ENCODE peak calls at places on chromosomes 11 and 22, in eight cellular contexts. Q is epithelial cell of esophagus; T is body of pancreas; P is B cell; U is A549; V is omental fat pad; Z is CD4-positive, alpha-beta T cell; G is IMR-90. B is an unnamed sample.

GRCh38 chr22:19921544-19922081 is 20.0 kb upstream of the COMT start:
- DNase-seq in U (no peak), T (no peak), V (no peak), Z (no peak), P (no peak), G (no peak), Q (no peak), B (no peak)

GRCh38 chr11:60985991-60986915 is 14.8 kb downstream of the CD6 start:
- DNase-seq in Z (peak), V (no peak), G (peak), P (peak), Q (peak), U (peak), T (peak), B (no peak)

GRCh38 chr22:46673677-46674236 is 53.6 kb downstream of the GRAMD4 start:
- DNase-seq in Q (no peak), V (no peak), G (no peak), U (no peak), P (no peak), T (no peak), Z (no peak), B (no peak)

GRCh38 chr11:47466701-47467250 is 17.8 kb upstream of the RAPSN start:
- DNase-seq in U (no peak), Q (no peak), G (no peak), V (no peak), Z (no peak), P (no peak), T (peak), B (no peak)

GRCh38 chr11:45665206-45665932 is at the start of gene CHST1:
- DNase-seq in V (no peak), Z (no peak), T (peak), P (no peak), G (no peak), U (peak), Q (peak), B (peak)

GRCh38 chr11:12118940-12119339 is 8.6 kb downstream of the MICAL2 start:
- DNase-seq in Q (no peak), V (no peak), T (no peak), P (no peak), Z (no peak), U (no peak), G (peak), B (no peak)

GRCh38 chr11:61961570-61962212 is 5.7 kb downstream of the FTH1 start:
- DNase-seq in V (no peak), Q (no peak), U (peak), Z (no peak), T (peak), P (no peak), G (no peak), B (no peak)

GRCh38 chr11:16789061-16789415 is 50.6 kb downstream of the C11orf58 start:
- DNase-seq in G (no peak), Z (no peak), P (no peak), Q (no peak), T (no peak), V (no peak), U (no peak), B (no peak)

GRCh38 chr22:31879585-31879984 is 64.8 kb upstream of the YWHAH start:
- DNase-seq in P (no peak), Z (no peak), T (no peak), G (no peak), Q (no peak), U (no peak), V (no peak), B (no peak)

GRCh38 chr11:46348986-46349401 is 1.7 kb downstream of the DGKZ start:
- DNase-seq in Q (no peak), Z (peak), P (no peak), G (no peak), T (no peak), U (no peak), V (no peak), B (no peak)

GRCh38 chr11:86809561-86809960 is 9.2 kb downstream of the PRSS23 start:
- DNase-seq in G (no peak), U (no peak), V (no peak), Q (no peak), T (no peak), Z (no peak), P (no peak), B (no peak)

GRCh38 chr11:82842019-82842418 is 58.2 kb downstream of the PRCP start:
- DNase-seq in P (no peak), V (no peak), U (no peak), G (no peak), Q (no peak), Z (no peak), T (no peak), B (no peak)

GRCh38 chr22:20419664-20419951 is 18.0 kb downstream of the SCARF2 start:
- DNase-seq in T (no peak), Q (no peak), V (no peak), U (no peak), Z (no peak), P (no peak), G (no peak), B (no peak)

GRCh38 chr11:86575208-86575855 is 97.1 kb downstream of the ME3 start:
- DNase-seq in U (no peak), T (no peak), P (no peak), Z (no peak), Q (peak), G (peak), V (no peak), B (no peak)

GRCh38 chr22:47047321-47048122 is 285.1 kb downstream of the TBC1D22A start:
- DNase-seq in Q (no peak), U (no peak), G (no peak), T (no peak), V (no peak), P (no peak), Z (no peak), B (no peak)

GRCh38 chr22:29330753-29331152 is 15.3 kb upstream of the RASL10A start:
- DNase-seq in Z (no peak), U (no peak), G (peak), T (peak), P (no peak), V (no peak), Q (no peak), B (no peak)

GRCh38 chr22:29157759-29158535 is 47.7 kb upstream of the EMID1 start:
- DNase-seq in Q (no peak), G (no peak), U (peak), T (no peak), Z (no peak), V (no peak), P (no peak), B (no peak)

GRCh38 chr22:37563153-37564081 is 3.1 kb downstream of the CDC42EP1 start:
- DNase-seq in U (peak), P (no peak), G (peak), Z (no peak), T (peak), Q (peak), V (peak), B (no peak)

GRCh38 chr11:131370901-131371790 is 731 bp downstream of the NTM start:
- DNase-seq in T (no peak), Q (no peak), Z (no peak), G (no peak), P (no peak), V (no peak), U (no peak), B (no peak)

GRCh38 chr11:112226062-112226921 is at the start of gene PTS:
- DNase-seq in T (peak), U (peak), Z (peak), V (peak), P (peak), Q (peak), G (peak), B (peak)

DNA sequence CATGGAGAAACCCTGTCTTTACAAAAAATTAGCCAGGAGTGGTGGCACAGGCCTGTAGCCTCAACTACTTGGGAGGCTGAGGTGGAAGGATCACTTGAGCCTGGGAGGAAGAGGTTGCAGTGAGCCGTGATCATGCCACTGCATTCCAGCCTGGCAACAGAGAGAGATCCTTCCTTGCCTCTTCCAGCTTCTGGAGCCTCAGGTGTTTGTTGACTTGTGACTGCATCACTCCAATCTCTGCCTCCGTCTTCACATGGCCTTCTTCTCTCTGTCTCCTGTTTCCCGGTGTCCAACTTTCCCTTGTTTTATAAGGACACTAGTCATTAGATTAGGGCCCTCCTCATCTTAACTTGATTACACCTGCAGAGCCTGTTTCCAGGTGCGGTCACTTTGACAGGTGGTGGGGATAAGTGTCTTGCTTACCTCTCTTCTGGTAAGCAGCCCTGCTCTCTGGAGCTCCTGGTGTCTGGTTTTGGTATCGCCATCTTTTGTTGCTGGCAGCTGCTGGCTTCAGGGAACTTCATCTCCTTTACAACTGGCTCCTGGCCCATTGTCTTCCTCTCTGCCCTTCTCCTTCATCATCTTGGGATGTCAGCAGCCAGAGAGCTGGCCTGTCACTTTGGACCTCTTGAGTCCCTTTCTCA is 8.2 kb upstream of the USP2 start:
- DNase-seq in U (no peak), G (no peak), Z (no peak), T (no peak), P (peak), V (no peak), Q (peak), B (no peak)
- TF ChIP-seq CTCF in U (no peak), G (peak), Z (peak), T (peak), P (peak), V (no peak), Q (peak), B (no peak)

GRCh38 chr11:69892237-69892985 is 73.2 kb upstream of the FGF3 start:
- DNase-seq in Q (no peak), P (no peak), G (no peak), U (peak), Z (no peak), V (no peak), T (no peak), B (no peak)

GRCh38 chr11:69889400-69890372 is 70.5 kb upstream of the FGF3 start:
- DNase-seq in G (no peak), Q (no peak), V (no peak), P (no peak), T (no peak), U (no peak), Z (no peak), B (no peak)

GRCh38 chr11:69891421-69892236 is 72.4 kb upstream of the FGF3 start:
- DNase-seq in G (peak), U (no peak), Z (no peak), Q (no peak), T (no peak), P (no peak), V (no peak), B (no peak)

GRCh38 chr11:69888671-69889076 is 69.5 kb upstream of the FGF3 start:
- DNase-seq in T (peak), Q (peak), U (peak), G (peak), V (peak), P (peak), Z (peak), B (peak)

GRCh38 chr11:69890476-69890875 is 71.3 kb upstream of the FGF3 start:
- DNase-seq in Q (no peak), P (no peak), T (no peak), Z (no peak), G (no peak), V (no peak), U (no peak), B (no peak)
- TF ChIP-seq CTCF in Q (no peak), P (no peak), T (no peak), Z (no peak), G (no peak), V (no peak), U (no peak), B (no peak)

GRCh38 chr11:20337526-20338154 is 25.9 kb upstream of the HTATIP2 start:
- DNase-seq in Q (peak), U (peak), P (no peak), T (no peak), Z (no peak), V (no peak), G (peak), B (no peak)
- TF ChIP-seq CTCF in Q (peak), U (peak), P (no peak), T (peak), Z (peak), V (no peak), G (peak), B (peak)

GRCh38 chr11:122578168-122578825 is 77.2 kb upstream of the UBASH3B start:
- DNase-seq in Z (no peak), V (no peak), Q (no peak), P (no peak), G (no peak), U (peak), T (no peak), B (no peak)
- TF ChIP-seq CTCF in Z (no peak), V (no peak), Q (no peak), P (no peak), G (peak), U (no peak), T (no peak), B (no peak)

GRCh38 chr11:123562829-123563228 is 91.6 kb downstream of the SCN3B start:
- DNase-seq in Q (no peak), Z (no peak), G (no peak), P (no peak), U (no peak), V (no peak), T (no peak), B (no peak)

GRCh38 chr11:123559418-123559817 is 95.0 kb downstream of the SCN3B start:
- DNase-seq in U (no peak), G (peak), Q (no peak), Z (no peak), V (no peak), T (no peak), P (no peak), B (no peak)

GRCh38 chr11:123562166-123562565 is 92.3 kb downstream of the SCN3B start:
- DNase-seq in U (no peak), T (peak), V (no peak), Z (no peak), G (no peak), Q (no peak), P (no peak), B (no peak)

GRCh38 chr11:123560001-123560400 is 94.4 kb downstream of the SCN3B start:
- DNase-seq in V (no peak), U (no peak), Z (no peak), T (peak), G (peak), P (peak), Q (peak), B (no peak)

GRCh38 chr11:123561046-123561781 is 93.2 kb downstream of the SCN3B start:
- DNase-seq in Z (no peak), Q (peak), T (peak), G (peak), P (no peak), U (no peak), V (no peak), B (peak)
- TF ChIP-seq CTCF in Z (no peak), Q (peak), T (peak), G (peak), P (no peak), U (no peak), V (no peak), B (no peak)

DNA sequence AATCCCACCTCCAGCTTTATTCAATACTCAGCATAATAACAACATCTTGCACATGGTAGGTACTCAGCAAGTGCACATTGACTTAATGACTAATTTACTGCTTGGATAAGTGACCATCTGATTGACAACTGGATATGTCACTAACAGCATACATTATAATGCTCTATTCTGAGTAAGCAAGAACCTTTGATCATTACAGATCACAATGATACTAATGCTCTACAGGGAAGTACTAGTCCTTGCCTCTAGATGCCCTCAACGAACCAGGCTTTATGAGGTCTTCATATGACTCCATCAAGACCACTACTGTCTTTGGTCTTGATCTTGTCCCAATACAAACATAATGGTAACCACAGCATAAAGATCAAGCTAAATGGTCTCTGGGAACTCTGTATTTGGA is 167.6 kb upstream of the MTMR2 start:
- DNase-seq in U (peak), Z (no peak), Q (no peak), G (peak), P (peak), V (no peak), T (no peak), B (no peak)
- TF ChIP-seq CTCF in U (peak), Z (peak), Q (no peak), G (peak), P (peak), V (no peak), T (no peak), B (no peak)

GRCh38 chr11:67576742-67577475 is 6.7 kb upstream of the GSTP1 start:
- DNase-seq in G (no peak), P (no peak), U (no peak), Z (no peak), T (no peak), Q (no peak), V (no peak), B (no peak)
- TF ChIP-seq CTCF in G (no peak), P (no peak), U (no peak), Z (no peak), T (no peak), Q (peak), V (no peak), B (no peak)

DNA sequence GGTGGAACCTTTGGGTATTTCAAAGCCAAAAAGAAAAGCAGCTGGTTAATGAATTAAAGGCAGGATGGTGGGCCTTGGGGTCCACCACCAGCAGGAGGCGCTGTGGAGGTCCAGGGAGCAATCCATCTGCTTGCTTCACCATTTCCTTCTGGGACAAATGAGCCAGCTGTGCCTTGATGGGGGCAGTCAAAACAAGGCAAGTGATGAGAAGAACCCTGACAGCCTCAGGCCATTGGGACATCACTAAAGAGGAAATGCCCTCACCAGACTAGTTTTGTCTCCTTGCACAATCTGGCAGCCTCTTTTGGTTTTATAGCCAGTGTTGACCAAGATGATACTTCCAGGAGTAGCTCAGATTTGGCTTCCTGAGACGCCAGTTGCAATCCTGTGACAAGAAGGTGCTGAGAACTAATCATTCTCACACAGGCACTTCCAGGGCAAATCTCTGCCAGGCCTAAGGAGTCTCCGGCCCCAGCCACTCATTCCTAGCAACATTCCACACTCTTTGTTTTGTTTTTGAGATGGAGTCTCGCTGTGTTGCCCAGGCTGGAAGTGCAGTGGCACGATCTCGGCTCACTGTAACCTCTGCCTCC is 38.2 kb upstream of the WEE1 start:
- DNase-seq in Z (peak), U (peak), G (peak), T (peak), P (peak), Q (peak), V (peak), B (peak)
- TF ChIP-seq CTCF in Z (peak), U (peak), G (peak), T (peak), P (peak), Q (peak), V (no peak), B (peak)

GRCh38 chr11:10379433-10379832 is 74.6 kb downstream of the ADM start:
- DNase-seq in V (no peak), Q (peak), G (peak), Z (no peak), P (no peak), T (no peak), U (no peak), B (no peak)

GRCh38 chr11:10378362-10378761 is 73.5 kb downstream of the ADM start:
- DNase-seq in Q (no peak), P (no peak), T (no peak), G (no peak), U (no peak), Z (no peak), V (no peak), B (no peak)

GRCh38 chr11:10377182-10377581 is 72.3 kb downstream of the ADM start:
- DNase-seq in V (no peak), Z (no peak), Q (no peak), G (no peak), P (no peak), U (no peak), T (no peak), B (no peak)

GRCh38 chr11:10379871-10380568 is 75.0 kb upstream of the AMPD3 start:
- DNase-seq in U (peak), Q (peak), V (no peak), G (peak), T (peak), Z (no peak), P (no peak), B (no peak)

DNA sequence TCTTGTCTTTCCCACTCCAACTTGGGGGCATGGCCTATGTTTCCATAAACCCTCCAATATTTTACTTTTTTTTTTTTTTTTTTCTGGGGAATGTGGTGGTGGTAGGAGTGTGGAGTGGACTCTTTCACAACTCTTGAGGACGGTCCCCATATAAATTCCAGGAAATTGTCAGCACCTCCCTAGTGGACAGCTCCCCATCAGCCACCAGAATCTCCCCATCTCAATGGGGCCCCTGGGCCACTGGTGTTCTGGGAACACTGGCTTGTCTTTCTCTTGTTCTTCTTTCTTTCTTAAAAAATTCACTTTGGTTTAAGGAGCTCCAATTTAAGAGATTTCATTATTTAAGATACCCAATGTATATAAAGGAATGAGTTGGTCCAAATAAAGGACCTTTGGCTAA is 74.1 kb downstream of the ADM start:
- DNase-seq in T (no peak), Z (no peak), P (no peak), Q (peak), G (peak), V (no peak), U (no peak), B (no peak)
- TF ChIP-seq CTCF in T (no peak), Z (no peak), P (no peak), Q (no peak), G (no peak), V (no peak), U (no peak), B (no peak)